ENCODE peak calls at places on chromosomes 13 and 19, in seven cellular contexts. C, R, G, P, N, V and A are unnamed samples.

GRCh38 chr13:112790735-112791641 is 101.2 kb downstream of the ATP11A start:
- DNase-seq in C (no peak), R (no peak), G (no peak), P (no peak), N (no peak), V (no peak), A (no peak)

GRCh38 chr19:55927991-55928390 is 4.1 kb downstream of the NLRP13 start:
- DNase-seq in C (no peak), R (no peak), G (no peak), P (no peak), N (no peak), V (no peak), A (no peak)

GRCh38 chr13:77919351-77920294 is 992 bp upstream of the EDNRB start:
- DNase-seq in C (peak; percentile 69), R (no peak), G (peak; percentile 56), P (peak; percentile 21), N (no peak), V (no peak), A (no peak)

GRCh38 chr19:1874554-1875185 is 10.6 kb downstream of the ABHD17A start:
- DNase-seq in C (no peak), R (no peak), G (no peak), P (no peak), N (no peak), V (no peak), A (no peak)

GRCh38 chr19:30374791-30375650 is 2.8 kb downstream of the ZNF536 start:
- DNase-seq in C (peak; percentile 70), R (no peak), G (peak; percentile 85), P (no peak), N (no peak), V (no peak), A (no peak)

GRCh38 chr13:45705936-45706335 is 3.8 kb downstream of the CBY2 start:
- DNase-seq in C (no peak), R (no peak), G (no peak), P (no peak), N (no peak), V (no peak), A (no peak)

GRCh38 chr13:111630411-111630810 is 310.0 kb downstream of the TEX29 start:
- DNase-seq in C (peak; percentile 51), R (no peak), G (no peak), P (no peak), N (no peak), V (no peak), A (no peak)

GRCh38 chr13:75544681-75545333 is 4.8 kb upstream of the UCHL3 start:
- DNase-seq in C (no peak), R (no peak), G (no peak), P (no peak), N (peak; percentile 22), V (no peak), A (no peak)

GRCh38 chr19:52415711-52416110 is 13.2 kb upstream of the ZNF534 start:
- DNase-seq in C (no peak), R (no peak), G (no peak), P (no peak), N (no peak), V (no peak), A (no peak)

DNA sequence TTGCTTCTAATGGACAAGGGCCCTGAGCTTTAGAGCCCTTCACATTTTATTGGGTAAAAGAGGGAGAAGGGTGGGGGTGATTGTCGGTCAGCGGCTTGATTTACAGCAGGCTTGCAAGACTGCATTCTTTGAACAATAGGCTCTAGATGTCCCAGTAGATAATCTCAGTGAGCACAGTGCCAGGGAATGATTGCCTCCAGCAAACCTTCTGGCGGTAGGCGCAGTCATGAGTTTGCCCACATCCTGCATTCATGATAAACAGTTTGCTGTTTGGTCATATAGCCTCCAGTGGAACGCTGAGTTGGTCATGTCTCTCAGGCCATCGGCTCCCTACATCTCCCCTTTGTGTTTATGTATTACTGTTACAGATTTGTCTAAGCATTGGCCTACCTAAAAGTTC is 12.6 kb downstream of the ZNF528 start:
- DNase-seq in C (no peak), R (no peak), G (no peak), P (no peak), N (no peak), V (no peak), A (no peak)
- TF ChIP-seq POLR2AphosphoS5 in C (no peak), R (no peak), G (no peak), P (no peak), N (no peak), V (no peak), A (no peak)

DNA sequence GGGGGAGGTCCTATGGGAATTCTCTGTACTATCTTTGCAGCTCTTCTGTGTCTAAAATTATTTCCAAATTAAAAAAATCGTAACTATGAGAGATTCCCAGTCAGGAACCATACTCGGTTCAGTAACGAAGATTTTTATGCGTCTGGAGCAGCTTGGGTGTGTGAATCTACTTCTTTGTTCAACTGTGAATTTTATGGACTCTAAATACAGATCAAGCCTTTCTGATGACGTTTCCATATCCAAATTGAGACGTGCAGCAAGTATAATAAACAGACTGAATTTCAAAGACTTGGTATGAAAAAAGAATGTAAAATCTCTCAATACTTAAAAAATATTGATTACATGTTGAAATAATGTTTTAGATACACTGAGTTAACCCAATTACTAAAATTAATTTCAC is 30.9 kb downstream of the MLLT1 start:
- DNase-seq in C (no peak), R (no peak), G (no peak), P (no peak), N (no peak), V (no peak), A (no peak)
- TF ChIP-seq POLR2AphosphoS5 in C (no peak), R (no peak), G (no peak), P (no peak), N (no peak), V (no peak), A (no peak)

GRCh38 chr19:10344780-10345179 is 5.4 kb upstream of the ICAM3 start:
- DNase-seq in C (no peak), R (no peak), G (no peak), P (no peak), N (no peak), V (no peak), A (no peak)
- TF ChIP-seq POLR2AphosphoS5 in C (no peak), R (no peak), G (no peak), P (no peak), N (no peak), V (no peak), A (no peak)

GRCh38 chr13:72657379-72657778 is 70.0 kb downstream of the MZT1 start:
- DNase-seq in C (no peak), R (no peak), G (no peak), P (no peak), N (no peak), V (no peak), A (no peak)

GRCh38 chr13:72648513-72649065 is 78.8 kb downstream of the MZT1 start:
- DNase-seq in C (peak; percentile 68), R (no peak), G (no peak), P (no peak), N (no peak), V (no peak), A (no peak)

GRCh38 chr13:72656357-72656756 is 71.1 kb downstream of the MZT1 start:
- DNase-seq in C (no peak), R (no peak), G (no peak), P (no peak), N (no peak), V (no peak), A (no peak)

GRCh38 chr13:72651196-72651595 is 76.2 kb downstream of the MZT1 start:
- DNase-seq in C (peak; percentile 50), R (no peak), G (peak; percentile 32), P (no peak), N (no peak), V (no peak), A (no peak)

DNA sequence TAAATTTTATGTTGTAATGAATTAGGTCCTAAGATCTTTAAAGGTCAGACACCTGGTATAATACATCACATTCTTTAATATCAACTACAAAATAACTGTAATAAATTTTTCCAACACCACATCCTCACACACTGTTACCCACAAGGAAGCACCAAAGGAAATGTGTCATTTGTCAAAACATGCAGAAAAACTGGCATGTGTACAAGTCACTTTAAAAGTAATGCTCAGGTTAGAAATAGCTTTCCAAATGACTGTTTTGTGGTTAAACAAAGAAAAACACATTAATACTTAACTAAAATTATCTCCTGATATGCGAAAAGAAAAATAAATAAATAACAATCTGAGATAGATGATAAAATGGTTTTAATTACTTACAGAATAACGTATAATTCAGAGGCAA is 74.7 kb downstream of the MZT1 start:
- DNase-seq in C (no peak), R (no peak), G (no peak), P (no peak), N (no peak), V (no peak), A (no peak)
- TF ChIP-seq POLR2AphosphoS5 in C (no peak), R (no peak), G (no peak), P (no peak), N (no peak), V (no peak), A (no peak)

GRCh38 chr13:110341445-110342247 is 34.6 kb downstream of the COL4A2 start:
- DNase-seq in C (no peak), R (no peak), G (peak; percentile 55), P (no peak), N (no peak), V (no peak), A (no peak)

GRCh38 chr13:110339263-110339662 is 32.2 kb downstream of the COL4A2 start:
- DNase-seq in C (no peak), R (no peak), G (no peak), P (no peak), N (no peak), V (no peak), A (no peak)

GRCh38 chr13:110339975-110340550 is 33.0 kb downstream of the COL4A2 start:
- DNase-seq in C (no peak), R (no peak), G (no peak), P (no peak), N (no peak), V (no peak), A (no peak)

GRCh38 chr13:110342474-110342873 is 35.4 kb downstream of the COL4A2 start:
- DNase-seq in C (no peak), R (no peak), G (no peak), P (no peak), N (no peak), V (no peak), A (no peak)

GRCh38 chr13:110340812-110341444 is 33.8 kb downstream of the COL4A2 start:
- DNase-seq in C (no peak), R (no peak), G (no peak), P (peak; percentile 76), N (peak; percentile 88), V (no peak), A (no peak)
- TF ChIP-seq POLR2AphosphoS5 in C (no peak), R (no peak), G (no peak), P (peak; percentile 77), N (peak; percentile 74), V (no peak), A (no peak)

GRCh38 chr13:67064920-67065319 is 165.2 kb downstream of the PCDH9 start:
- DNase-seq in C (no peak), R (no peak), G (no peak), P (no peak), N (no peak), V (no peak), A (no peak)
- TF ChIP-seq POLR2AphosphoS5 in C (no peak), R (no peak), G (no peak), P (no peak), N (no peak), V (no peak), A (no peak)